ENCODE peak calls at places on chromosomes 11 and 22, in six cellular contexts. One of them, this sample, is unnamed.

GRCh38 chr11:8041576-8041975 is 39.4 kb upstream of the TUB start:
- DNase-seq in astrocyte of the hippocampus: no peak
- DNase-seq in activated CD8-positive, alpha-beta memory T cell treated with anti-CD3 and anti-CD28 coated beads, Interleukin-2, amount 10 ng/mL, durations not matched to agents 7 days and 5 days: peak; percentile 19
- DNase-seq in M059J: no peak
- DNase-seq in stimulated activated CD8-positive, alpha-beta memory T cell treated with anti-CD3 and anti-CD28 coated beads, Interleukin-2, amount 100 ng/mL, for 1 hour: no peak
- DNase-seq in HCT116: no peak
- DNase-seq in this sample: no peak

GRCh38 chr11:92782806-92783205 is 186.6 kb upstream of the MTNR1B start:
- DNase-seq in M059J: no peak
- DNase-seq in activated CD8-positive, alpha-beta memory T cell treated with anti-CD3 and anti-CD28 coated beads, Interleukin-2, amount 10 ng/mL, durations not matched to agents 7 days and 5 days: no peak
- DNase-seq in stimulated activated CD8-positive, alpha-beta memory T cell treated with anti-CD3 and anti-CD28 coated beads, Interleukin-2, amount 100 ng/mL, for 1 hour: no peak
- DNase-seq in astrocyte of the hippocampus: peak; percentile 27
- DNase-seq in HCT116: no peak
- DNase-seq in this sample: no peak

GRCh38 chr11:62665630-62666258 is 632 bp downstream of the CSKMT start:
- DNase-seq in stimulated activated CD8-positive, alpha-beta memory T cell treated with anti-CD3 and anti-CD28 coated beads, Interleukin-2, amount 100 ng/mL, for 1 hour: peak; percentile 40
- DNase-seq in activated CD8-positive, alpha-beta memory T cell treated with anti-CD3 and anti-CD28 coated beads, Interleukin-2, amount 10 ng/mL, durations not matched to agents 7 days and 5 days: peak; percentile 80
- DNase-seq in astrocyte of the hippocampus: peak; percentile 84
- DNase-seq in HCT116: no peak
- DNase-seq in M059J: no peak
- DNase-seq in this sample: no peak

GRCh38 chr11:110979696-110980095 is 265.8 kb upstream of the POU2AF2 start:
- DNase-seq in HCT116: no peak
- DNase-seq in activated CD8-positive, alpha-beta memory T cell treated with anti-CD3 and anti-CD28 coated beads, Interleukin-2, amount 10 ng/mL, durations not matched to agents 7 days and 5 days: no peak
- DNase-seq in astrocyte of the hippocampus: peak; percentile 70
- DNase-seq in M059J: peak; percentile 67
- DNase-seq in stimulated activated CD8-positive, alpha-beta memory T cell treated with anti-CD3 and anti-CD28 coated beads, Interleukin-2, amount 100 ng/mL, for 1 hour: no peak
- DNase-seq in this sample: no peak

GRCh38 chr11:47494996-47495855 is 46.3 kb upstream of the RAPSN start:
- DNase-seq in M059J: no peak
- DNase-seq in astrocyte of the hippocampus: no peak
- DNase-seq in HCT116: no peak
- DNase-seq in activated CD8-positive, alpha-beta memory T cell treated with anti-CD3 and anti-CD28 coated beads, Interleukin-2, amount 10 ng/mL, durations not matched to agents 7 days and 5 days: no peak
- DNase-seq in stimulated activated CD8-positive, alpha-beta memory T cell treated with anti-CD3 and anti-CD28 coated beads, Interleukin-2, amount 100 ng/mL, for 1 hour: no peak
- DNase-seq in this sample: no peak

GRCh38 chr11:19803506-19803998 is 90.9 kb downstream of the NAV2 start:
- DNase-seq in astrocyte of the hippocampus: no peak
- DNase-seq in activated CD8-positive, alpha-beta memory T cell treated with anti-CD3 and anti-CD28 coated beads, Interleukin-2, amount 10 ng/mL, durations not matched to agents 7 days and 5 days: no peak
- DNase-seq in HCT116: no peak
- DNase-seq in stimulated activated CD8-positive, alpha-beta memory T cell treated with anti-CD3 and anti-CD28 coated beads, Interleukin-2, amount 100 ng/mL, for 1 hour: no peak
- DNase-seq in M059J: peak; percentile 31
- DNase-seq in this sample: no peak

GRCh38 chr22:30176431-30176830 is 70.1 kb downstream of the LIF start:
- DNase-seq in activated CD8-positive, alpha-beta memory T cell treated with anti-CD3 and anti-CD28 coated beads, Interleukin-2, amount 10 ng/mL, durations not matched to agents 7 days and 5 days: no peak
- DNase-seq in M059J: no peak
- DNase-seq in HCT116: no peak
- DNase-seq in stimulated activated CD8-positive, alpha-beta memory T cell treated with anti-CD3 and anti-CD28 coated beads, Interleukin-2, amount 100 ng/mL, for 1 hour: no peak
- DNase-seq in astrocyte of the hippocampus: no peak
- DNase-seq in this sample: no peak

GRCh38 chr11:18285841-18286240 is 19.8 kb downstream of the SAA1 start:
- DNase-seq in M059J: peak; percentile 28
- DNase-seq in activated CD8-positive, alpha-beta memory T cell treated with anti-CD3 and anti-CD28 coated beads, Interleukin-2, amount 10 ng/mL, durations not matched to agents 7 days and 5 days: no peak
- DNase-seq in stimulated activated CD8-positive, alpha-beta memory T cell treated with anti-CD3 and anti-CD28 coated beads, Interleukin-2, amount 100 ng/mL, for 1 hour: no peak
- DNase-seq in astrocyte of the hippocampus: no peak
- DNase-seq in HCT116: no peak
- DNase-seq in this sample: no peak

GRCh38 chr11:125202362-125202880 is 37.9 kb downstream of the PKNOX2 start:
- DNase-seq in M059J: no peak
- DNase-seq in astrocyte of the hippocampus: peak; percentile 36
- DNase-seq in HCT116: no peak
- DNase-seq in stimulated activated CD8-positive, alpha-beta memory T cell treated with anti-CD3 and anti-CD28 coated beads, Interleukin-2, amount 100 ng/mL, for 1 hour: no peak
- DNase-seq in activated CD8-positive, alpha-beta memory T cell treated with anti-CD3 and anti-CD28 coated beads, Interleukin-2, amount 10 ng/mL, durations not matched to agents 7 days and 5 days: no peak
- DNase-seq in this sample: no peak

GRCh38 chr22:37431366-37431765 is 4.1 kb upstream of the ELFN2 start:
- DNase-seq in activated CD8-positive, alpha-beta memory T cell treated with anti-CD3 and anti-CD28 coated beads, Interleukin-2, amount 10 ng/mL, durations not matched to agents 7 days and 5 days: no peak
- DNase-seq in stimulated activated CD8-positive, alpha-beta memory T cell treated with anti-CD3 and anti-CD28 coated beads, Interleukin-2, amount 100 ng/mL, for 1 hour: no peak
- DNase-seq in HCT116: peak; percentile 34
- DNase-seq in astrocyte of the hippocampus: peak; percentile 65
- DNase-seq in M059J: peak; percentile 77
- DNase-seq in this sample: no peak

GRCh38 chr22:50674606-50675552 is 2.3 kb downstream of the SHANK3 start:
- DNase-seq in stimulated activated CD8-positive, alpha-beta memory T cell treated with anti-CD3 and anti-CD28 coated beads, Interleukin-2, amount 100 ng/mL, for 1 hour: no peak
- DNase-seq in HCT116: peak; percentile 61
- DNase-seq in M059J: peak; percentile 42
- DNase-seq in astrocyte of the hippocampus: peak; percentile 66
- DNase-seq in activated CD8-positive, alpha-beta memory T cell treated with anti-CD3 and anti-CD28 coated beads, Interleukin-2, amount 10 ng/mL, durations not matched to agents 7 days and 5 days: no peak
- DNase-seq in this sample: no peak

GRCh38 chr11:22432331-22433065 is 94.3 kb downstream of the SLC17A6 start:
- DNase-seq in astrocyte of the hippocampus: peak; percentile 74
- DNase-seq in M059J: peak; percentile 78
- DNase-seq in stimulated activated CD8-positive, alpha-beta memory T cell treated with anti-CD3 and anti-CD28 coated beads, Interleukin-2, amount 100 ng/mL, for 1 hour: no peak
- DNase-seq in activated CD8-positive, alpha-beta memory T cell treated with anti-CD3 and anti-CD28 coated beads, Interleukin-2, amount 10 ng/mL, durations not matched to agents 7 days and 5 days: no peak
- DNase-seq in HCT116: no peak
- DNase-seq in this sample: no peak

GRCh38 chr11:83508804-83509203 is 222.6 kb upstream of the CCDC90B start:
- DNase-seq in HCT116: no peak
- DNase-seq in activated CD8-positive, alpha-beta memory T cell treated with anti-CD3 and anti-CD28 coated beads, Interleukin-2, amount 10 ng/mL, durations not matched to agents 7 days and 5 days: no peak
- DNase-seq in stimulated activated CD8-positive, alpha-beta memory T cell treated with anti-CD3 and anti-CD28 coated beads, Interleukin-2, amount 100 ng/mL, for 1 hour: no peak
- DNase-seq in M059J: no peak
- DNase-seq in astrocyte of the hippocampus: no peak
- DNase-seq in this sample: no peak

GRCh38 chr11:45560935-45561330 is 104.5 kb downstream of the CHST1 start:
- DNase-seq in stimulated activated CD8-positive, alpha-beta memory T cell treated with anti-CD3 and anti-CD28 coated beads, Interleukin-2, amount 100 ng/mL, for 1 hour: no peak
- DNase-seq in M059J: no peak
- DNase-seq in HCT116: no peak
- DNase-seq in activated CD8-positive, alpha-beta memory T cell treated with anti-CD3 and anti-CD28 coated beads, Interleukin-2, amount 10 ng/mL, durations not matched to agents 7 days and 5 days: no peak
- DNase-seq in astrocyte of the hippocampus: no peak
- DNase-seq in this sample: no peak

GRCh38 chr11:85406316-85406715 is 220.8 kb downstream of the DLG2 start:
- DNase-seq in astrocyte of the hippocampus: no peak
- DNase-seq in stimulated activated CD8-positive, alpha-beta memory T cell treated with anti-CD3 and anti-CD28 coated beads, Interleukin-2, amount 100 ng/mL, for 1 hour: no peak
- DNase-seq in activated CD8-positive, alpha-beta memory T cell treated with anti-CD3 and anti-CD28 coated beads, Interleukin-2, amount 10 ng/mL, durations not matched to agents 7 days and 5 days: no peak
- DNase-seq in HCT116: no peak
- DNase-seq in M059J: no peak
- DNase-seq in this sample: no peak

GRCh38 chr22:47151490-47151889 is 389.0 kb downstream of the TBC1D22A start:
- DNase-seq in HCT116: no peak
- DNase-seq in astrocyte of the hippocampus: peak; percentile 48
- DNase-seq in activated CD8-positive, alpha-beta memory T cell treated with anti-CD3 and anti-CD28 coated beads, Interleukin-2, amount 10 ng/mL, durations not matched to agents 7 days and 5 days: no peak
- DNase-seq in M059J: peak; percentile 80
- DNase-seq in stimulated activated CD8-positive, alpha-beta memory T cell treated with anti-CD3 and anti-CD28 coated beads, Interleukin-2, amount 100 ng/mL, for 1 hour: no peak
- DNase-seq in this sample: no peak

GRCh38 chr11:20601221-20601914 is 2.0 kb downstream of the SLC6A5 start:
- DNase-seq in HCT116: no peak
- DNase-seq in stimulated activated CD8-positive, alpha-beta memory T cell treated with anti-CD3 and anti-CD28 coated beads, Interleukin-2, amount 100 ng/mL, for 1 hour: no peak
- DNase-seq in astrocyte of the hippocampus: no peak
- DNase-seq in activated CD8-positive, alpha-beta memory T cell treated with anti-CD3 and anti-CD28 coated beads, Interleukin-2, amount 10 ng/mL, durations not matched to agents 7 days and 5 days: no peak
- DNase-seq in M059J: no peak
- DNase-seq in this sample: no peak

GRCh38 chr11:113237261-113237660 is 77.1 kb upstream of the TTC12 start:
- DNase-seq in M059J: no peak
- DNase-seq in stimulated activated CD8-positive, alpha-beta memory T cell treated with anti-CD3 and anti-CD28 coated beads, Interleukin-2, amount 100 ng/mL, for 1 hour: no peak
- DNase-seq in activated CD8-positive, alpha-beta memory T cell treated with anti-CD3 and anti-CD28 coated beads, Interleukin-2, amount 10 ng/mL, durations not matched to agents 7 days and 5 days: no peak
- DNase-seq in astrocyte of the hippocampus: no peak
- DNase-seq in HCT116: no peak
- DNase-seq in this sample: no peak

GRCh38 chr11:72591785-72592490 is 82.3 kb downstream of the PDE2A start:
- DNase-seq in activated CD8-positive, alpha-beta memory T cell treated with anti-CD3 and anti-CD28 coated beads, Interleukin-2, amount 10 ng/mL, durations not matched to agents 7 days and 5 days: peak; percentile 88
- DNase-seq in astrocyte of the hippocampus: no peak
- DNase-seq in M059J: no peak
- DNase-seq in stimulated activated CD8-positive, alpha-beta memory T cell treated with anti-CD3 and anti-CD28 coated beads, Interleukin-2, amount 100 ng/mL, for 1 hour: peak; percentile 30
- DNase-seq in HCT116: no peak
- DNase-seq in this sample: no peak

GRCh38 chr11:114762437-114762836 is 84.1 kb downstream of the NXPE2 start:
- DNase-seq in stimulated activated CD8-positive, alpha-beta memory T cell treated with anti-CD3 and anti-CD28 coated beads, Interleukin-2, amount 100 ng/mL, for 1 hour: no peak
- DNase-seq in M059J: peak; percentile 41
- DNase-seq in activated CD8-positive, alpha-beta memory T cell treated with anti-CD3 and anti-CD28 coated beads, Interleukin-2, amount 10 ng/mL, durations not matched to agents 7 days and 5 days: no peak
- DNase-seq in HCT116: no peak
- DNase-seq in astrocyte of the hippocampus: peak; percentile 83
- DNase-seq in this sample: no peak

GRCh38 chr22:26610983-26611382 is 6.8 kb downstream of the CRYBB1 start:
- DNase-seq in stimulated activated CD8-positive, alpha-beta memory T cell treated with anti-CD3 and anti-CD28 coated beads, Interleukin-2, amount 100 ng/mL, for 1 hour: no peak
- DNase-seq in M059J: peak; percentile 74
- DNase-seq in HCT116: no peak
- DNase-seq in activated CD8-positive, alpha-beta memory T cell treated with anti-CD3 and anti-CD28 coated beads, Interleukin-2, amount 10 ng/mL, durations not matched to agents 7 days and 5 days: no peak
- DNase-seq in astrocyte of the hippocampus: no peak
- DNase-seq in this sample: no peak

GRCh38 chr22:46799626-46800025 is 37.2 kb downstream of the TBC1D22A start:
- DNase-seq in M059J: no peak
- DNase-seq in activated CD8-positive, alpha-beta memory T cell treated with anti-CD3 and anti-CD28 coated beads, Interleukin-2, amount 10 ng/mL, durations not matched to agents 7 days and 5 days: no peak
- DNase-seq in astrocyte of the hippocampus: no peak
- DNase-seq in stimulated activated CD8-positive, alpha-beta memory T cell treated with anti-CD3 and anti-CD28 coated beads, Interleukin-2, amount 100 ng/mL, for 1 hour: no peak
- DNase-seq in HCT116: no peak
- DNase-seq in this sample: no peak

This sample was measured in stimulated activated CD4-positive, alpha-beta T cell treated with anti-CD3 and anti-CD28 coated beads, Interleukin-1b, Interleukin-23, amount 100 ng/mL, for 1 hour.